ENCODE peak calls at places on chromosomes 11 and 22, in five cellular contexts. K, A, V, I and Q are unnamed samples.
A peak's percentile ranks its signal among the peaks of the same experiment; 100 is the strongest.

GRCh38 chr11:46391578-46392420 is at the start of gene CHRM4:
- DNase-seq in K (peak; percentile 24), A (no peak), V (peak; percentile 80), I (peak; percentile 70), Q (peak; percentile 81)

GRCh38 chr22:34645375-34645774 is 420.6 kb upstream of the ISX start:
- DNase-seq in K (no peak), A (no peak), V (no peak), I (peak; percentile 69), Q (no peak)

GRCh38 chr11:68331338-68331947 is 19.1 kb downstream of the LRP5 start:
- DNase-seq in K (no peak), A (no peak), V (no peak), I (no peak), Q (no peak)

GRCh38 chr11:69450857-69451220 is 30.6 kb upstream of the LINC01488 start:
- DNase-seq in K (no peak), A (no peak), V (no peak), I (no peak), Q (no peak)

GRCh38 chr22:20636075-20636812 is 128.8 kb downstream of the MED15 start:
- DNase-seq in K (no peak), A (no peak), V (no peak), I (no peak), Q (no peak)

GRCh38 chr11:47406896-47407745 is 1.3 kb upstream of the SLC39A13 start:
- DNase-seq in K (peak; percentile 24), A (no peak), V (no peak), I (peak; percentile 80), Q (no peak)

GRCh38 chr11:35276396-35276795 is 137.4 kb downstream of the CD44 start:
- DNase-seq in K (no peak), A (peak; percentile 61), V (no peak), I (no peak), Q (no peak)

GRCh38 chr11:104997288-104997687 is 25.7 kb downstream of the CASP5 start:
- DNase-seq in K (peak; percentile 46), A (peak; percentile 71), V (no peak), I (no peak), Q (peak; percentile 74)

GRCh38 chr11:116124916-116125714 is 620.9 kb upstream of the CADM1 start:
- DNase-seq in K (no peak), A (no peak), V (no peak), I (no peak), Q (no peak)

GRCh38 chr11:78562398-78562797 is 12.3 kb downstream of the NARS2 start:
- DNase-seq in K (peak; percentile 70), A (peak; percentile 72), V (peak; percentile 9), I (no peak), Q (peak; percentile 24)

GRCh38 chr11:706439-706956 is 467 bp downstream of the EPS8L2 start:
- DNase-seq in K (peak; percentile 51), A (peak; percentile 65), V (peak; percentile 41), I (no peak), Q (no peak)

GRCh38 chr11:121964591-121964990 is 151.4 kb downstream of the BLID start:
- DNase-seq in K (peak; percentile 26), A (peak; percentile 88), V (no peak), I (no peak), Q (peak; percentile 26)

GRCh38 chr11:38156495-38157146 is 1558.6 kb upstream of the RAG2 start:
- DNase-seq in K (no peak), A (no peak), V (no peak), I (no peak), Q (no peak)

GRCh38 chr22:26835929-26836528 is 178.6 kb downstream of the MIAT start:
- DNase-seq in K (peak; percentile 39), A (peak; percentile 45), V (peak; percentile 44), I (peak; percentile 94), Q (peak; percentile 71)

GRCh38 chr22:37906364-37907008 is 389 bp downstream of the MICALL1 start:
- DNase-seq in K (no peak), A (no peak), V (no peak), I (peak; percentile 67), Q (no peak)

DNA sequence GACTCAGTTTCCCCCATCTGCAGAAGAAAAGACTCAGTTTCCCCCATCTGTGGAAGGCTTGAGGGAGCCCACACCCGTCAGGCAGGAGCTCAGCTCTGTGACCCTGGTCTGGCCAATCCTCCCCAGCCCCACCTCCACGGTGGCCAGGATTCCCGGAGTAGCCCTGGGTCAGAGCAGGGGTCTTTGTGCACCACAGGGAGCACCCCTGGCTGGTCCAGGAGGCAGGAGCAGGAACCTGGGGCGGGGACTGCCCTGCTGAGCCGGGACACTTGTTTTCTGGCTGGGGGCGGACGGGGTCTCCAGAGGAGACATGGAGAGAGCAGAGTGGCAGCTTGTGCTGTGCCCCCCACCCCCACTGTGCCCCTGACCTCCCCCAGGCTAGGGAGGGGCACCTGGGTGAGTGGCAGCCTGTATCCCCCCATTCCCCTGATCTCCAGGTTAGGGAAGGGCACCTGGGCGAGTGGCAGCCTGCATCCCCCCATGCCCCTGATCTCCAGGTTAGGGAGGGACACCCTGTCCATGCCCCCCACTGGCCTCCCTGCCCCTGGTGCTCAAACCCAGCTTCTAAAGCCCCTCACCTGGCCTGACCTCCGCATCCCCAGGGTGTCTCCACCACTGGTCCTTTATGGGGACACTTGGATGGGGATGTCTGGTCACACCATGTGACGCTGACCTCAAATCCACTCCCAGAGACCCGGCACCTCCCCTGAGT is 18.8 kb downstream of the IL17REL start:
- DNase-seq in K (no peak), A (no peak), V (no peak), I (no peak), Q (no peak)
- TF ChIP-seq CTCF in K (no peak), A (peak; percentile 0), V (no peak), I (no peak), Q (no peak)

GRCh38 chr11:64097468-64098317 is 62.0 kb downstream of the FLRT1 start:
- DNase-seq in K (no peak), A (no peak), V (no peak), I (no peak), Q (no peak)
- H3K27ac ChIP-seq in K (no peak overlapping the region), A (no peak overlapping the region), V (peak overlapping the region; percentile 18), I (no peak overlapping the region), Q (no peak overlapping the region)

GRCh38 chr11:2269601-2270321 is 627 bp downstream of the ASCL2 start:
- DNase-seq in K (peak; percentile 57), A (peak; percentile 24), V (peak; percentile 56), I (peak; percentile 78), Q (peak; percentile 58)
- TF ChIP-seq CTCF in K (no peak), A (no peak), V (peak; percentile 35), I (peak; percentile 38), Q (peak; percentile 12)

GRCh38 chr22:32644252-32645100 is 157.0 kb upstream of the TIMP3 start:
- DNase-seq in K (peak; percentile 50), A (no peak), V (no peak), I (peak; percentile 36), Q (no peak)

GRCh38 chr22:32646476-32646875 is 155.0 kb upstream of the TIMP3 start:
- DNase-seq in K (no peak), A (no peak), V (no peak), I (no peak), Q (no peak)

GRCh38 chr22:32650553-32651345 is 150.8 kb upstream of the TIMP3 start:
- DNase-seq in K (peak; percentile 54), A (no peak), V (no peak), I (no peak), Q (no peak)

GRCh38 chr22:32649515-32650200 is 151.8 kb upstream of the TIMP3 start:
- DNase-seq in K (peak; percentile 86), A (no peak), V (no peak), I (no peak), Q (no peak)

GRCh38 chr22:32648486-32648885 is 153.0 kb upstream of the TIMP3 start:
- DNase-seq in K (no peak), A (no peak), V (no peak), I (no peak), Q (no peak)
- H3K27ac ChIP-seq in K (no peak overlapping the region), A (no peak overlapping the region), V (no peak overlapping the region), I (no peak overlapping the region), Q (no peak overlapping the region)

DNA sequence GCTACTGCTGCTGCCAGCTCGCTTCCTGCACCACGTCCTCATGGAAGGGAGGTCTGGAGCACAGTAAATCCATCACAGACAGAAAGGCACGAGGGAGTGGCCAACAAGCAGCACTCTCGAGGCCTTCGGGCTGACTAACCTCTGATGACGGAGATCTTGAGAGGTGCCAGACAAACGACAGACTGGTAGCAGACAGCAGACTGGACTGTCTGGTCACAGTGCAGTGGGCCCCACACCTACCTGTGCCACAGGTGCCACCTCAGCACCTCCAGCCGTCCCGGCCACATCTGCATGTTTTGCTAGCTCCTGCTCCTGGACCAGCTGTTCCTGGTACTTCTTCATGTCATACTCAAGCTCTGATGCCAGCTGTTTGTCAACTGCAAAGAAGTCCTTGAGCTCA is 64.1 kb downstream of the NCAPD3 start:
- DNase-seq in K (no peak), A (no peak), V (no peak), I (no peak), Q (no peak)
- TF ChIP-seq CTCF in K (no peak), A (no peak), V (no peak), I (no peak), Q (no peak)

DNA sequence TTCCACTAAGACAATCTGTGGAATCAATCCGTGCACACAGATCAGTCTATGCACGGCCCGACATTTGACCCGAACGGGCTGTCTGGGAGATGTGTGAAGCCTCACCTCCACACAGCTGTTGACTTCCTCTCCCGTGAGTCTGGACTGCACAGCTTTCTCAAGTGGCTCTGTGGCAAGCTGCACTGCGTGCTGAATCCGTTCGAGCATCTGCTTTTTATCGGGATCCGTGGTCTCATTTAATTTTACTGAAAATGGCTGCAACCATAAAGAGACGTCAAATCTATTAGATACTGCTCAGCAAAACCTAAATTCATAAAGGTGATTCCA is 19.3 kb downstream of the CARS1 start:
- DNase-seq in K (no peak), A (no peak), V (no peak), I (no peak), Q (no peak)
- H3K27ac ChIP-seq in K (no peak overlapping the region), A (peak overlapping the region; percentile 92), V (no peak overlapping the region), I (no peak overlapping the region), Q (no peak overlapping the region)

GRCh38 chr11:131671764-131672163 is 301.3 kb downstream of the NTM start:
- DNase-seq in K (no peak), A (no peak), V (no peak), I (peak; percentile 79), Q (no peak)
- TF ChIP-seq CTCF in K (no peak), A (no peak), V (no peak), I (peak; percentile 90), Q (no peak)

GRCh38 chr22:43925433-43926348 is 2.1 kb downstream of the PNPLA3 start:
- DNase-seq in K (no peak), A (no peak), V (no peak), I (peak; percentile 35), Q (peak; percentile 65)
- H3K27ac ChIP-seq in K (no peak overlapping the region), A (no peak overlapping the region), V (peak overlapping the region; percentile 36), I (no peak overlapping the region), Q (peak overlapping the region; percentile 69)

DNA sequence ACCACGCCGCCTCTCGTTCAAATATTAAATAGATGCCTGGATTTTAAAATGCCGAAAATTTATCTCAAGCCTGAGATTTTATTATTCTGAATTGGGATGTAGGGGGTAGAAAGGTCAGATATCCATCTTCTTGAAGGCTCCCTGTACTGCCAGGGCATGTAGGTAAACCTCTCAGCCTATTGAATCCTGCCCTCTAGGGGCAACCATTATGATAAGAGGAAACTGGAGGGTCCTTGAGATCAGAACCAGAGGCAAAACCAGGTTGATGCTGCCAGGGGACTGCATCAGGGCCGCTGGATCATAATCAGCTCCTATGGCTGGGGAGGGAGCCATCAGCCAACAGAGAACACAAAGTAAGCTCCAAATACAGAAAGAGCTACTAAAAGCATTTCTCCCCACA is 92.4 kb downstream of the KCNC1 start:
- DNase-seq in K (no peak), A (peak; percentile 41), V (peak; percentile 11), I (peak; percentile 73), Q (no peak)
- TF ChIP-seq CTCF in K (no peak), A (peak; percentile 57), V (peak; percentile 26), I (peak; percentile 76), Q (peak; percentile 15)